ENCODE peak calls at places on chromosome 22, in four cellular contexts. B is lower leg skin; Z is body of pancreas; A is effector memory CD4-positive, alpha-beta T cell. L is an unnamed sample.

GRCh38 chr22:38073150-38074130 is 10.5 kb downstream of the SLC16A8 start:
- DNase-seq in Z (no peak), A (no peak), B (no peak), L (no peak)

GRCh38 chr22:37546436-37547248 is 13.6 kb upstream of the CDC42EP1 start:
- DNase-seq in A (no peak), Z (peak), B (no peak), L (peak)

GRCh38 chr22:32591620-32592019 is 117.0 kb downstream of the FBXO7 start:
- DNase-seq in A (no peak), Z (no peak), B (peak), L (no peak)

GRCh38 chr22:41957941-41958556 is 6.1 kb downstream of the SMIM45 start:
- DNase-seq in Z (no peak), B (no peak), A (no peak), L (no peak)

GRCh38 chr22:19795617-19796008 is 35.0 kb downstream of the TBX1 start:
- DNase-seq in A (no peak), B (no peak), Z (no peak), L (no peak)

GRCh38 chr22:19463008-19463407 is 15.5 kb upstream of the C22orf39 start:
- DNase-seq in A (no peak), B (no peak), Z (no peak), L (no peak)

GRCh38 chr22:31425331-31426050 is 26.1 kb downstream of the DRG1 start:
- DNase-seq in A (no peak), B (no peak), Z (no peak), L (peak)

GRCh38 chr22:40182231-40182835 is 4.6 kb downstream of the TNRC6B start:
- DNase-seq in Z (no peak), B (no peak), A (no peak), L (no peak)

GRCh38 chr22:39908121-39908520 is 7.2 kb downstream of the GRAP2 start:
- DNase-seq in B (no peak), Z (no peak), A (no peak), L (no peak)

GRCh38 chr22:42388130-42388797 is 43.9 kb downstream of the NFAM1 start:
- DNase-seq in Z (peak), A (no peak), B (no peak), L (no peak)

GRCh38 chr22:42314709-42315391 is 44.4 kb upstream of the TCF20 start:
- DNase-seq in A (no peak), B (no peak), Z (no peak), L (no peak)

GRCh38 chr22:30569674-30570202 is 4.7 kb downstream of the GAL3ST1 start:
- DNase-seq in A (no peak), B (no peak), Z (no peak), L (no peak)

GRCh38 chr22:40721266-40721665 is 42.0 kb downstream of the MCHR1 start:
- DNase-seq in A (no peak), Z (no peak), B (no peak), L (peak)

GRCh38 chr22:39244496-39245129 is at the start of gene PDGFB:
- DNase-seq in A (no peak), B (no peak), Z (peak), L (no peak)

GRCh38 chr22:34414467-34415440 is 494.5 kb upstream of the LARGE1 start:
- DNase-seq in Z (peak), A (no peak), B (peak), L (peak)

GRCh38 chr22:32000171-32000570 is 42.9 kb upstream of the SLC5A1 start:
- DNase-seq in B (no peak), Z (no peak), A (no peak), L (no peak)

GRCh38 chr22:25078591-25078990 is 121.1 kb upstream of the CRYBB3 start:
- DNase-seq in A (no peak), B (no peak), Z (no peak), L (no peak)

GRCh38 chr22:17057959-17058814 is 26.6 kb upstream of the IL17RA start:
- DNase-seq in A (no peak), B (peak), Z (peak), L (peak)

GRCh38 chr22:46054878-46055158 is 77.9 kb upstream of the WNT7B start:
- DNase-seq in B (no peak), Z (peak), A (no peak), L (no peak)
- H3K4me3 ChIP-seq in B (peak), Z (peak), A (peak), L (no peak)

GRCh38 chr22:50078246-50078645 is 7.0 kb downstream of the MLC1 start:
- DNase-seq in A (no peak), B (no peak), Z (no peak), L (no peak)

GRCh38 chr22:50074551-50075042 is 10.6 kb downstream of the MLC1 start:
- DNase-seq in A (no peak), Z (no peak), B (no peak), L (no peak)

GRCh38 chr22:50078761-50079160 is 6.5 kb downstream of the MLC1 start:
- DNase-seq in A (no peak), B (no peak), Z (no peak), L (no peak)

GRCh38 chr22:50074056-50074455 is 11.2 kb downstream of the MLC1 start:
- DNase-seq in A (no peak), Z (no peak), B (no peak), L (no peak)

GRCh38 chr22:50076646-50077624 is 8.3 kb downstream of the MLC1 start:
- DNase-seq in B (no peak), A (no peak), Z (no peak), L (no peak)
- H3K4me3 ChIP-seq in B (no peak), A (no peak), Z (no peak), L (no peak)

DNA sequence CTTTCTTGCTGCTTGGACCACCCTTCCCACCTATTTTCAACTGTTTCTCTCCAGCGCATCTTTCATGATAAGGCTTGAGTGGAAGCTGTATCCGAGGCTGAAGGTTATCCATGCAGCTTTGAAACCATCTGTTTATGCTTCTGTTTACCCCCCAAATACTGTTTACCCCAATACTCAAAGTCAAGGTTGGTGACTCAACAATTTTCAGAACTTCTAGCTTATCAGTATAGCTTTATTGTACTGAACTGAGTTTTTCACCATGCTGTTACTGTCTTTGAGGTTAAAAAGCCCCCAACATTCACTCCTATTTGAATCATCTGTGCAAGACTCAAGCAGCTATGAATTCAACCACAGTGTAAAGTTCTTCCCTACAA is 1.1 kb upstream of the CABIN1 start:
- DNase-seq in Z (no peak), A (no peak), B (no peak), L (no peak)
- H3K4me3 ChIP-seq in Z (no peak), A (no peak), B (no peak), L (no peak)

DNA sequence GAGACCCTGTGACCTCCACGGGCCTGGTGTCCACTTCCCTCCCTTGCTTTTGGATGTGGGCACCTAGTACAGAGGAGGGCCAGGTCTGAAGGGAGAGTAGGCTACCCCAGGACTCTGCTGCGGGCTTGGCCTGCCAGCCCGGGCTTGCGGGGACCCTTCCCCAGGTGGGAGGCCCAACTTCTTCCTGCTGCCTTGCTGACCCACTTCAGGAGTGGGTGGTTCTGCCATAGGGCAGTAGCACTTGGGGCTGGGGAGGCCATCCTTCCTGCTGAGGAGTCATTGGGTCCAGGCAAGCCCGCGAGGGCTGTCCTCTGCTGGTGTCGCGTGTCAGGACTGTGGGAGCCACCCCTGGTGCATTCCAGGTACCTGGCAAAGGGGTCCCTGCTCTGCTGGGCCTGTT is 1250.0 kb downstream of the BRD1 start:
- DNase-seq in A (no peak), B (no peak), Z (no peak), L (no peak)
- H3K4me3 ChIP-seq in A (no peak), B (no peak), Z (no peak), L (no peak)

DNA sequence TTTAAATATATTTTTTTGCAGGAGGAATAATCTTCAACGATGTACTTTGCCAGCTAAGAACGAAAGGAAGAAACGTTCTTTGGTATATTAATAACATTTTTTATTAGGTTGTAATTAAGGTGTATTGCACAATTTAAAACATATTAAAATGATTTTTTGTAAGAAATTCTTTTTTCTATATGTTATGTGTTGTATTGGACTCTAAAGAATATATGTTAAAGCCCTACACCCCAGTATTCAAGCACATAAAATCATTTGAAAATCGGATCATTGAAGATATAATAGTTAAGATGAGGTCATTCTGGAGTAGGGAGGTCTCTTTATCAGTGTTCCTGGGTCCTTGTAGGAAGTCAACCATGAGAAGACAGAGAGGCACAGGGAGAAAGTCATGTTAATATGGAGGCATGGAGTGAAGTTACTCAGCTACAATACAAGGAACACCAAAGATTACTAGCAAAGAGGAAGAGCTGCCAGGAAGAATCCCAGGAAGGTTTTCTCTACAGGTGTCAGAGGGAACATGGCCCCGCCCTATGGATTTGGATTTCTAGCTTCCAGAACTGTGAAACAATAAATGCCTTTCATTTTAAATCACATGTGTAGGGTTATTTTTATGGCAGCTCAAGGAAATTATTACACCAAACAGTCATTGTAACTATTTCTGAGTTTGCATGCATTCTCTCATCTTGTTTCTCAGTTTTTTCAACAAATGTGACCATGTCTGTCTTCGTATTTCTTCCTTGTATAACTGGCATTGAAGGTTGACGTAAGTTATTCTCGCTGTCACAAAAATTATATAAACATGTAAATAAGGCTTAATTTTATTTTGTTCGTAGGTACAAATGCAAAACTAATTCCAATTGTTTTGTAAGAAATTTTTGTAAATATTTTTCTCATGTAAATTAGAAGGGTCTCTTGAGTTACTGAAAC is 75.4 kb upstream of the VPREB1 start:
- DNase-seq in Z (no peak), A (no peak), B (no peak), L (no peak)
- H3K4me3 ChIP-seq in Z (no peak), A (no peak), B (no peak), L (no peak)

GRCh38 chr22:47601666-47602065 is 839.2 kb downstream of the TBC1D22A start:
- DNase-seq in A (no peak), B (no peak), Z (no peak), L (no peak)

GRCh38 chr22:47604563-47604962 is 842.1 kb downstream of the TBC1D22A start:
- DNase-seq in Z (no peak), B (no peak), A (no peak), L (no peak)

GRCh38 chr22:47600791-47601400 is 838.4 kb downstream of the TBC1D22A start:
- DNase-seq in Z (no peak), A (no peak), B (no peak), L (no peak)

GRCh38 chr22:47600281-47600680 is 837.8 kb downstream of the TBC1D22A start:
- DNase-seq in B (no peak), Z (no peak), A (no peak), L (no peak)

DNA sequence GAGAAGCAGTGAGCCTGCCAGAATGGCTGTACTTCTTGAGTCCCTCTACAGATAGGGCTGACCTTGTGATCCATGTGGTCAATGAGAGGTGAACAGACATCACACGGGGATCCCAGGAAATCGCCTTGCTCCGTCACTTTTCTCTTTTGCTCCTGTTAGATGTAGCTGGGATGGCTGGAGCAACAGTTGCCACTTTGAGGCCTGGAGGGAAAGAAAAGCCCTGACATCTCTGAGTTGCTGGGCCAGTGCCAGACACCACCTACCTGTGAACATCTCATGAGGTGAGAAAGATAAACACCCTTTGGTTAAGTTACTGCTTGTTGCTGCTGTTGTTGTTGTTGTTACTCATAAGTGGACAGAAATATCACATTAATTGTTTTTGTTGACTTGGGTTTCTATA is 840.3 kb downstream of the TBC1D22A start:
- DNase-seq in Z (peak), B (no peak), A (no peak), L (no peak)
- H3K4me3 ChIP-seq in Z (no peak), B (no peak), A (no peak), L (no peak)

GRCh38 chr22:35649636-35650250 is 1.5 kb downstream of the APOL6 start:
- DNase-seq in A (no peak), B (no peak), Z (no peak), L (no peak)
- H3K4me3 ChIP-seq in A (peak), B (no peak), Z (no peak), L (no peak)